ENCODE peak calls at places on chromosome 7, in six cellular contexts. R is PC-3, U is BJ, D is testis, G is cardiac fibroblast, P is brain microvascular endothelial cell. V is an unnamed sample.

GRCh38 chr7:88758355-88759215 is 915 bp upstream of the ZNF804B start:
- DNase-seq in R (peak), U (no peak), D (peak), G (peak), P (no peak), V (no peak)

GRCh38 chr7:106205621-106206222 is 79.1 kb downstream of the NAMPT start:
- DNase-seq in R (no peak), U (no peak), D (no peak), G (peak), P (peak), V (peak)

GRCh38 chr7:17516768-17517167 is 218.3 kb downstream of the AHR start:
- DNase-seq in R (no peak), U (peak), D (no peak), G (no peak), P (no peak), V (peak)

GRCh38 chr7:98864726-98865420 is 4.9 kb downstream of the TMEM130 start:
- DNase-seq in R (peak), U (no peak), D (no peak), G (peak), P (no peak), V (no peak)

GRCh38 chr7:106151459-106152312 is 39.6 kb upstream of the SYPL1 start:
- DNase-seq in R (no peak), U (no peak), D (no peak), G (no peak), P (no peak), V (no peak)

GRCh38 chr7:116812905-116813304 is 49.5 kb upstream of the CAPZA2 start:
- DNase-seq in R (no peak), U (no peak), D (no peak), G (no peak), P (no peak), V (no peak)

GRCh38 chr7:142939226-142939910 is at the start of gene LLCFC1:
- DNase-seq in R (peak), U (no peak), D (no peak), G (no peak), P (no peak), V (no peak)

GRCh38 chr7:98200364-98200763 is 10.9 kb upstream of the BHLHA15 start:
- DNase-seq in R (no peak), U (no peak), D (no peak), G (no peak), P (no peak), V (no peak)

GRCh38 chr7:67371429-67372305 is 375.0 kb downstream of the TYW1 start:
- DNase-seq in R (peak), U (peak), D (peak), G (peak), P (peak), V (peak)

GRCh38 chr7:120856198-120856597 is 1.7 kb downstream of the TSPAN12 start:
- DNase-seq in R (no peak), U (no peak), D (no peak), G (no peak), P (no peak), V (no peak)
- H3K4me3 ChIP-seq in R (peak), U (no peak), D (peak), G (no peak), P (peak), V (no peak)

DNA sequence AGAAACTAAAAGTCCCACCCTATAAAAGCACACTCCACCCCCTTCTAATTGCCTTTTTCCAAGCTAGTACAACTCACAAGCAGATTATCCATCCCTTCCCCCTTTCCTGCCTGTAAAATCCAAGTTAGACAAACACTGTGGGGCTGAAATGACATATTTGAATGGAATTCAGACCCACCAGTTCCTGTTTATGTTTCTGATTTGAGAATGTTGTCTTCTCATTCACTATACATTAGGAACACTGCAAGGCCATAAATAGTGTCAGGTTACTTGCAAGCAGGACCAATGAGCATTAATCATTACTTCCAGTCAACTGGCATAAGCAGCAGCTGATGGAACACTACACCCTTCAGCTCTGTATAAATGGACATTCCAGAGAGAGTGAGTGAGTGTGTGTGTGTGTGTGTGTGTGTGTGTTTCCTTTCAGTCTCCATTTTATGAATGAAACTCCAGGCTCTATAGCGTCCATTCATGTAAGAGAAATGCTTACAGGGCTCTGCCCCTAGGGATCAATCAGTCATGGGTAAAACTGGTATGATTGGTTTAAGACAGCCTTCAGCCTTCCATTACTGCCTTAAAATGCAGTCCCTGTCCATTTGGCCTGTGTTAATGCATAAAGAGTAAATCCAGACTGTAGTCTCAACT is 69.3 kb downstream of the ETV1 start:
- DNase-seq in R (peak), U (peak), D (no peak), G (peak), P (peak), V (peak)
- H3K4me3 ChIP-seq in R (peak), U (no peak), D (no peak), G (peak), P (no peak), V (peak)

GRCh38 chr7:137342751-137343482 is 616 bp downstream of the PTN start:
- DNase-seq in R (no peak), U (no peak), D (peak), G (no peak), P (no peak), V (no peak)
- H3K4me3 ChIP-seq in R (peak), U (peak), D (peak), G (peak), P (peak), V (peak)

DNA sequence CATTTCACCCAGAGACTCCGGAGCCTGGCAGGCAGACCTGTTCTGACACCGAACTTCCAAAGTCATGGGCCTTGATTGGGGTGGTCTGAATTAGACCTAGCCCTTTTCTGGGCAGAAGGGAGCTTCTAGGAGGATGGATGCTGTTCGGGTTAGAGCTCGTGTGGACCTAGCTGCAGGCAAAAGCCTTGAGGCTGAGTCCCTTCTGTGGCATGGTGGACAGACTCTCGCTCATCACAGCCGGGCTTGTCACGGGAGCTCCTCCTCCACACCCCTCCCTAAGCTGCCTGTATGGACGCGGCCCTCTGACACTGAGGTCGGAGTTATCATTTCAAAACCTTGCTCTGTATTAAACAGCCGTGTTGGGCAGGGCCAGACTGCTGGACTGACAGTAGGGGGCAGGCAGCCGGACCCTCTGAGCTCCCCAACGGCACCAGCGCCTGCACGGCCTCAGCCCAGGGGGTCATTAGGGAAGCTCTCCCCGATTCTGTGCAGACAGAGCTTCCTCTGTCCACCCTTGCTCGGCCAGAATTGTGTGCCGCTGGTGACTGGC is 2.2 kb downstream of the IRF5 start:
- DNase-seq in R (no peak), U (no peak), D (no peak), G (no peak), P (no peak), V (no peak)
- H3K4me3 ChIP-seq in R (no peak), U (no peak), D (no peak), G (no peak), P (no peak), V (no peak)

GRCh38 chr7:134780166-134780853 is 876 bp downstream of the CALD1 start:
- DNase-seq in R (no peak), U (no peak), D (no peak), G (peak), P (no peak), V (peak)
- H3K4me3 ChIP-seq in R (peak), U (peak), D (peak), G (peak), P (peak), V (peak)

GRCh38 chr7:36736827-36737211 is 12.5 kb upstream of the AOAH start:
- DNase-seq in R (no peak), U (no peak), D (no peak), G (no peak), P (no peak), V (no peak)
- H3K4me3 ChIP-seq in R (no peak), U (no peak), D (no peak), G (no peak), P (no peak), V (no peak)

V was measured in fibroblast of the aortic adventitia.